ENCODE peak calls at places on chromosomes 1 and 21, in five cellular contexts. One of them, this sample, is unnamed.
A peak's percentile ranks its signal among the peaks of the same experiment; 100 is the strongest.

GRCh38 chr1:202374077-202374476 is 25.6 kb downstream of the PPP1R12B start:
- DNase-seq in fibroblast of lung: no peak
- DNase-seq in CD8-positive, alpha-beta T cell: no peak
- DNase-seq in heart left ventricle: no peak
- DNase-seq in lower lobe of right lung: no peak
- DNase-seq in this sample: no peak

GRCh38 chr1:201359873-201360210 is 17.6 kb downstream of the TNNT2 start:
- DNase-seq in heart left ventricle: no peak
- DNase-seq in fibroblast of lung: no peak
- DNase-seq in CD8-positive, alpha-beta T cell: no peak
- DNase-seq in lower lobe of right lung: peak; percentile 22
- DNase-seq in this sample: no peak

GRCh38 chr1:162023547-162024501 is at the start of gene OLFML2B:
- DNase-seq in heart left ventricle: peak; percentile 78
- DNase-seq in CD8-positive, alpha-beta T cell: peak; percentile 13
- DNase-seq in lower lobe of right lung: peak; percentile 75
- DNase-seq in fibroblast of lung: peak; percentile 82
- DNase-seq in this sample: peak; percentile 31

GRCh38 chr1:35431173-35431599 is 126.0 kb downstream of the KIAA0319L start:
- DNase-seq in CD8-positive, alpha-beta T cell: no peak
- DNase-seq in heart left ventricle: no peak
- DNase-seq in fibroblast of lung: peak; percentile 39
- DNase-seq in lower lobe of right lung: no peak
- DNase-seq in this sample: no peak

GRCh38 chr1:41733021-41733420 is 185.7 kb downstream of the HIVEP3 start:
- DNase-seq in lower lobe of right lung: no peak
- DNase-seq in fibroblast of lung: no peak
- DNase-seq in heart left ventricle: no peak
- DNase-seq in CD8-positive, alpha-beta T cell: no peak
- DNase-seq in this sample: no peak

GRCh38 chr1:224175615-224176014 is 7.4 kb upstream of the DEGS1 start:
- DNase-seq in lower lobe of right lung: no peak
- DNase-seq in CD8-positive, alpha-beta T cell: no peak
- DNase-seq in heart left ventricle: peak; percentile 34
- DNase-seq in fibroblast of lung: peak; percentile 19
- DNase-seq in this sample: no peak

GRCh38 chr1:180309338-180309737 is 79.3 kb downstream of the LHX4 start:
- DNase-seq in fibroblast of lung: peak; percentile 78
- DNase-seq in CD8-positive, alpha-beta T cell: no peak
- DNase-seq in heart left ventricle: no peak
- DNase-seq in lower lobe of right lung: no peak
- DNase-seq in this sample: no peak

GRCh38 chr1:36323636-36324321 is at the start of gene EVA1B:
- DNase-seq in fibroblast of lung: peak; percentile 88
- DNase-seq in lower lobe of right lung: peak; percentile 82
- DNase-seq in heart left ventricle: peak; percentile 91
- DNase-seq in CD8-positive, alpha-beta T cell: peak; percentile 26
- DNase-seq in this sample: peak; percentile 31

GRCh38 chr1:59029768-59030167 is 245.9 kb upstream of the JUN start:
- DNase-seq in heart left ventricle: no peak
- DNase-seq in CD8-positive, alpha-beta T cell: no peak
- DNase-seq in lower lobe of right lung: no peak
- DNase-seq in fibroblast of lung: no peak
- DNase-seq in this sample: no peak

GRCh38 chr21:41961282-41961701 is 7.5 kb upstream of the C2CD2 start:
- DNase-seq in lower lobe of right lung: no peak
- DNase-seq in heart left ventricle: no peak
- DNase-seq in CD8-positive, alpha-beta T cell: no peak
- DNase-seq in fibroblast of lung: peak; percentile 80
- DNase-seq in this sample: no peak

DNA sequence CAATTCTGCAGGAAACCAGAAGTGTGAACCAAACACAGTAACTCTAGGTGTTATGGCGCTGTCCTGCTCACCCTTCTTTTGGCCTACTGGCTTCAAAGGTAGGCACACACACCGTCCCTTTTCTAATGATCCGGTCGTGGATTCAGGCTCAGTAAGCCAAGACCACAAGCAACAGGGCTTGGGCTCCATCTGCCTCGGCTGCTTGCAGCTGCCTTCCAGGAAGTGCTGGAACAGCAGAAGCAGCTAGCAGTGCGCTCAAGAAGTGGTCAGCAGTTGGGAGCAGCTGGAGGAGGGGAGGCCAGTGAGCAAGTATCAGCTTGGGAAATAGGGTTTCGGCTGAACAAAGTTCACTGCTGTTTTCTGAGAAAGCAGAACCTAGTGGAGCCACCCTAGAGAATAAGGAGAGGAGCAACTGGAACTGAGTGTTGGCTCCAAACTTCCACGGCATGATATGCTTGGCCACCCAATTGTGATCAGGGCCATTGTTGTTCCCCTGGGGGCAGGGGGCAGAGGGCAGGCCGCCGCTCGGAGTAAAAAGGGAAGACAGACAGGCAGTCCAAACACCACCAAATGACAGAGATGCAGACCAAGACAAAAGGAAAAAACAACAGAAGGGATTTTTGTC is 173.4 kb downstream of the TOMM20 start:
- DNase-seq in heart left ventricle: peak; percentile 81
- DNase-seq in lower lobe of right lung: peak; percentile 79
- DNase-seq in fibroblast of lung: peak; percentile 66
- DNase-seq in CD8-positive, alpha-beta T cell: no peak
- DNase-seq in this sample: no peak
- H3K4me1 ChIP-seq in heart left ventricle: peaks cover 32% of the 10 kb centered on the region
- H3K4me1 ChIP-seq in lower lobe of right lung: peaks cover 57% of the 10 kb centered on the region
- H3K4me1 ChIP-seq in fibroblast of lung: peaks cover 20% of the 10 kb centered on the region
- H3K4me1 ChIP-seq in CD8-positive, alpha-beta T cell: peaks cover 26% of the 10 kb centered on the region
- H3K4me1 ChIP-seq in this sample: peaks cover 37% of the 10 kb centered on the region

GRCh38 chr1:62228883-62229187 is 34.2 kb downstream of the L1TD1 start:
- DNase-seq in fibroblast of lung: no peak
- DNase-seq in lower lobe of right lung: no peak
- DNase-seq in heart left ventricle: no peak
- DNase-seq in CD8-positive, alpha-beta T cell: no peak
- DNase-seq in this sample: no peak
- H3K4me3 ChIP-seq in fibroblast of lung: no peak overlapping the region
- H3K4me3 ChIP-seq in lower lobe of right lung: no peak overlapping the region
- H3K4me3 ChIP-seq in heart left ventricle: no peak overlapping the region
- H3K4me3 ChIP-seq in CD8-positive, alpha-beta T cell: no peak overlapping the region
- H3K4me3 ChIP-seq in this sample: no peak overlapping the region

GRCh38 chr1:243234978-243235657 is 20.0 kb downstream of the CEP170 start:
- DNase-seq in CD8-positive, alpha-beta T cell: no peak
- DNase-seq in heart left ventricle: no peak
- DNase-seq in fibroblast of lung: peak; percentile 81
- DNase-seq in lower lobe of right lung: no peak
- DNase-seq in this sample: no peak
- H3K9me3 ChIP-seq in CD8-positive, alpha-beta T cell: peaks cover 6% of the 10 kb centered on the region
- H3K9me3 ChIP-seq in heart left ventricle: no peaks in the 10 kb centered on the region
- H3K9me3 ChIP-seq in fibroblast of lung: no peaks in the 10 kb centered on the region
- H3K9me3 ChIP-seq in lower lobe of right lung: peaks cover 19% of the 10 kb centered on the region
- H3K9me3 ChIP-seq in this sample: no peaks in the 10 kb centered on the region

DNA sequence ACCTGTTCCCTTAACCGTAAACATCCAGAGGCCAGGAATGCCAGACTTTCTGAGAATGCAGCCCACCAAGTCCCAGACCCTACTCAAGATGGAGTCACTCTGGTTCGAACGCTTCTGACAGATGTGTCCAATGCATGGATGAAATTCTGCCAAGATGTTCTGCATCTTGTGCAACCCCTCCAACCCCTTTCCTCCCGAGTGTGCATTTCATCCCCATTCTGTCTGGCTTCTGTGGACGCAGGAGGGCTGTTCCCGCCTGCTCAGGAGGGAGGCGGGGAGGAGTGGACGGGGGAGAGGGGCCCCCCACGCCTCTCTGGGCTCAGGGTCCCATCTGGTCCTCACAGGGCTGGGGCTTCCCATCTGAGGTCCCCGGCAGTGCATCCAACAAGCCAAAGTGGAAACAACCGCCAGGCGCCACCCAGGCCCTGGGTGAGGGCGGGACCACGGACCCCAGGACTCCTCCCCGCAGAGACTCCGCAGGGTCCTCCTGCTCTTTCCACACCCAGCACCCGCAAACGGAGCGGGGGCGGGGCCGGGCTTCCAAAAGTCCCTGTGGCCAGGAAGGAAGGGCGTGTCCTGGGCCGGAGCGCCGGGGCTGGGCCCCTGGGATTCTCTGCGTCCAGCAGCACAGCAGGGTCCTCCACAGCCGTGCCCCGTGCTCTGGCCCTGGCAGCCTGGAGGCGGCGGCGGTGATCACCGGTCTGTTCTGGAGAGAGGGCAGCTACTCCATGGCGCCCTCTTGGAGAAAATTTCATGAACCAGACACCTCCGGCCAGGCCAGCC is 27.7 kb upstream of the SUMO3 start:
- DNase-seq in CD8-positive, alpha-beta T cell: peak; percentile 24
- DNase-seq in lower lobe of right lung: peak; percentile 80
- DNase-seq in heart left ventricle: peak; percentile 75
- DNase-seq in fibroblast of lung: peak; percentile 53
- DNase-seq in this sample: peak; percentile 33
- H3K4me1 ChIP-seq in CD8-positive, alpha-beta T cell: peaks cover 18% of the 10 kb centered on the region
- H3K4me1 ChIP-seq in lower lobe of right lung: peaks cover 20% of the 10 kb centered on the region
- H3K4me1 ChIP-seq in heart left ventricle: peaks cover 24% of the 10 kb centered on the region
- H3K4me1 ChIP-seq in fibroblast of lung: peaks cover 13% of the 10 kb centered on the region
- H3K4me1 ChIP-seq in this sample: peaks cover 19% of the 10 kb centered on the region

DNA sequence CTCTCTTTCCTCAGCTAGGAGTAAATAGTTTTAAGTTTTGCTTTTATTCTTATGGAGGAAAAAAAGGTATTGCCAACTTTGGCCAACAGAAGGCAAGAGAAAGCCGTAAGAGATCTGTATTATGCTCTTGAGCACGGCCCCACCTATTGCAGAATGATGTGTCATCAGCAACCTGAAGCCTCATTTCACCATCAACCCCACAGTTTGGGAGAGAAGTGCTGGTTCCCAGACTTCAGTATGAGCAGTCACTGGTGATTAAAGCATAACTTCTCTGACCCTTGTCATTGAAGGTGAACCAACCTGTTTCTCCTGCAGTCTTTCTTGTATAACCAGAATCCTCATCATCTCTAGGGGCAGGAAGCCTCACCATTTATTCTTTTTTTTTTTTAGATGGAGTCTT is 100.2 kb downstream of the SIPA1L2 start:
- DNase-seq in heart left ventricle: no peak
- DNase-seq in CD8-positive, alpha-beta T cell: no peak
- DNase-seq in fibroblast of lung: peak; percentile 62
- DNase-seq in lower lobe of right lung: no peak
- DNase-seq in this sample: no peak
- H3K4me3 ChIP-seq in heart left ventricle: no peak overlapping the region
- H3K4me3 ChIP-seq in CD8-positive, alpha-beta T cell: no peak overlapping the region
- H3K4me3 ChIP-seq in fibroblast of lung: no peak overlapping the region
- H3K4me3 ChIP-seq in lower lobe of right lung: no peak overlapping the region
- H3K4me3 ChIP-seq in this sample: no peak overlapping the region

GRCh38 chr1:245457562-245457961 is 302.8 kb downstream of the KIF26B start:
- DNase-seq in heart left ventricle: no peak
- DNase-seq in fibroblast of lung: no peak
- DNase-seq in CD8-positive, alpha-beta T cell: no peak
- DNase-seq in lower lobe of right lung: no peak
- DNase-seq in this sample: no peak

GRCh38 chr1:245461681-245462080 is 306.9 kb downstream of the KIF26B start:
- DNase-seq in lower lobe of right lung: no peak
- DNase-seq in heart left ventricle: no peak
- DNase-seq in fibroblast of lung: no peak
- DNase-seq in CD8-positive, alpha-beta T cell: no peak
- DNase-seq in this sample: no peak

GRCh38 chr1:245459621-245460020 is 304.8 kb downstream of the KIF26B start:
- DNase-seq in heart left ventricle: no peak
- DNase-seq in fibroblast of lung: no peak
- DNase-seq in CD8-positive, alpha-beta T cell: no peak
- DNase-seq in lower lobe of right lung: no peak
- DNase-seq in this sample: no peak

GRCh38 chr1:245458761-245459174 is 304.0 kb downstream of the KIF26B start:
- DNase-seq in lower lobe of right lung: no peak
- DNase-seq in CD8-positive, alpha-beta T cell: no peak
- DNase-seq in heart left ventricle: no peak
- DNase-seq in fibroblast of lung: peak; percentile 35
- DNase-seq in this sample: no peak

GRCh38 chr1:245458234-245458633 is 303.4 kb downstream of the KIF26B start:
- DNase-seq in lower lobe of right lung: no peak
- DNase-seq in CD8-positive, alpha-beta T cell: no peak
- DNase-seq in heart left ventricle: no peak
- DNase-seq in fibroblast of lung: no peak
- DNase-seq in this sample: no peak
- H3K9me3 ChIP-seq in lower lobe of right lung: no peaks in the 10 kb centered on the region
- H3K9me3 ChIP-seq in CD8-positive, alpha-beta T cell: no peaks in the 10 kb centered on the region
- H3K9me3 ChIP-seq in heart left ventricle: no peaks in the 10 kb centered on the region
- H3K9me3 ChIP-seq in fibroblast of lung: no peaks in the 10 kb centered on the region
- H3K9me3 ChIP-seq in this sample: no peaks in the 10 kb centered on the region

GRCh38 chr1:153612755-153613331 is at the start of gene S100A16:
- DNase-seq in CD8-positive, alpha-beta T cell: no peak
- DNase-seq in fibroblast of lung: peak; percentile 76
- DNase-seq in heart left ventricle: peak; percentile 76
- DNase-seq in lower lobe of right lung: peak; percentile 83
- DNase-seq in this sample: no peak
- H3K4me1 ChIP-seq in CD8-positive, alpha-beta T cell: no peaks in the 10 kb centered on the region
- H3K4me1 ChIP-seq in fibroblast of lung: peaks cover 23% of the 10 kb centered on the region
- H3K4me1 ChIP-seq in heart left ventricle: peaks cover 55% of the 10 kb centered on the region
- H3K4me1 ChIP-seq in lower lobe of right lung: peaks cover 56% of the 10 kb centered on the region
- H3K4me1 ChIP-seq in this sample: no peaks in the 10 kb centered on the region

This sample was measured in CD4-positive, alpha-beta memory T cell.